ENCODE peak calls at places on chromosomes 6 and 20, in six cellular contexts. One of them, this sample, is unnamed.

GRCh38 chr6:14703586-14703985 is 542.3 kb upstream of the JARID2 start:
- DNase-seq in transverse colon: no peak
- DNase-seq in prostate gland: no peak
- DNase-seq in endothelial cell of umbilical vein: no peak
- DNase-seq in HL-60: no peak
- DNase-seq in stomach: no peak
- DNase-seq in this sample: no peak

GRCh38 chr6:166330612-166331011 is 11.7 kb downstream of the SFT2D1 start:
- DNase-seq in transverse colon: peak
- DNase-seq in prostate gland: no peak
- DNase-seq in endothelial cell of umbilical vein: no peak
- DNase-seq in HL-60: no peak
- DNase-seq in stomach: peak
- DNase-seq in this sample: no peak

GRCh38 chr6:21079468-21080048 is 514.0 kb upstream of the SOX4 start:
- DNase-seq in transverse colon: no peak
- DNase-seq in prostate gland: no peak
- DNase-seq in endothelial cell of umbilical vein: no peak
- DNase-seq in HL-60: no peak
- DNase-seq in stomach: no peak
- DNase-seq in this sample: peak

GRCh38 chr6:117550078-117550600 is 52.2 kb downstream of the GOPC start:
- DNase-seq in transverse colon: no peak
- DNase-seq in prostate gland: no peak
- DNase-seq in endothelial cell of umbilical vein: no peak
- DNase-seq in HL-60: no peak
- DNase-seq in stomach: no peak
- DNase-seq in this sample: no peak

GRCh38 chr20:22842793-22843192 is 192.3 kb upstream of the SSTR4 start:
- DNase-seq in transverse colon: no peak
- DNase-seq in prostate gland: no peak
- DNase-seq in endothelial cell of umbilical vein: no peak
- DNase-seq in HL-60: no peak
- DNase-seq in stomach: no peak
- DNase-seq in this sample: no peak

GRCh38 chr6:131381694-131382093 is 191.3 kb upstream of the ARG1 start:
- DNase-seq in transverse colon: no peak
- DNase-seq in prostate gland: no peak
- DNase-seq in endothelial cell of umbilical vein: no peak
- DNase-seq in HL-60: no peak
- DNase-seq in stomach: no peak
- DNase-seq in this sample: no peak

GRCh38 chr20:12028771-12029170 is 111.1 kb downstream of the BTBD3 start:
- DNase-seq in transverse colon: no peak
- DNase-seq in prostate gland: no peak
- DNase-seq in endothelial cell of umbilical vein: no peak
- DNase-seq in HL-60: no peak
- DNase-seq in stomach: no peak
- DNase-seq in this sample: no peak

GRCh38 chr6:2434116-2434515 is 188.7 kb upstream of the GMDS start:
- DNase-seq in transverse colon: no peak
- DNase-seq in prostate gland: no peak
- DNase-seq in endothelial cell of umbilical vein: no peak
- DNase-seq in HL-60: no peak
- DNase-seq in stomach: no peak
- DNase-seq in this sample: no peak

GRCh38 chr20:46117704-46118467 is at the start of gene CD40:
- DNase-seq in transverse colon: peak
- DNase-seq in prostate gland: peak
- DNase-seq in endothelial cell of umbilical vein: peak
- DNase-seq in HL-60: peak
- DNase-seq in stomach: peak
- DNase-seq in this sample: peak

GRCh38 chr6:138036111-138036510 is 71.1 kb downstream of the PERP start:
- DNase-seq in transverse colon: peak
- DNase-seq in prostate gland: no peak
- DNase-seq in endothelial cell of umbilical vein: no peak
- DNase-seq in HL-60: no peak
- DNase-seq in stomach: peak
- DNase-seq in this sample: no peak

DNA sequence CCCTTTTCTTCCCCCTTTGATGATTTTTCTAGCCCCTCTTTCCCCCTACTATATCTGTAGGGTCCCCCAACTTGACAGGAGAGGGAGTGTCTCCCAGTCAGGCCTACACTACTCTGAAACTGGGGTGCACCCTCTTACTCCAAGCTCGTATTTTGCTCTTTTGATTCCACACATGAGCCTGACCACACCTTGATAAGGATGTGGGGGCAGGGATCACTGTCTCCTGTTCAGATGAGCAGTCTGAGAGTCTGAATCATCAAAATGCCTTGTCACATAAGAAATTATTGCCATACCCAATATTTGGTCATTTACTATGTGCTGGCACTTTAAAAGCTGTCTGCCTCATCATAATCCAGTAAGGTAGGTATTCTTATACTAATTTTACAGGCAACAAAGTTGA is 15.9 kb downstream of the PNPLA1 start:
- DNase-seq in transverse colon: no peak
- DNase-seq in prostate gland: no peak
- DNase-seq in endothelial cell of umbilical vein: no peak
- DNase-seq in HL-60: no peak
- DNase-seq in stomach: no peak
- DNase-seq in this sample: no peak
- TF ChIP-seq POLR2AphosphoS5 in transverse colon: no peak
- TF ChIP-seq POLR2AphosphoS5 in prostate gland: no peak
- TF ChIP-seq POLR2AphosphoS5 in endothelial cell of umbilical vein: no peak
- TF ChIP-seq POLR2AphosphoS5 in HL-60: no peak
- TF ChIP-seq POLR2AphosphoS5 in stomach: no peak
- TF ChIP-seq POLR2AphosphoS5 in this sample: no peak

GRCh38 chr20:5590899-5591298 is 159.3 kb upstream of the SHLD1 start:
- DNase-seq in transverse colon: no peak
- DNase-seq in prostate gland: no peak
- DNase-seq in endothelial cell of umbilical vein: no peak
- DNase-seq in HL-60: no peak
- DNase-seq in stomach: no peak
- DNase-seq in this sample: no peak
- H3K4me3 ChIP-seq in transverse colon: no peak
- H3K4me3 ChIP-seq in prostate gland: no peak
- H3K4me3 ChIP-seq in endothelial cell of umbilical vein: no peak
- H3K4me3 ChIP-seq in HL-60: no peak
- H3K4me3 ChIP-seq in stomach: no peak
- H3K4me3 ChIP-seq in this sample: no peak

DNA sequence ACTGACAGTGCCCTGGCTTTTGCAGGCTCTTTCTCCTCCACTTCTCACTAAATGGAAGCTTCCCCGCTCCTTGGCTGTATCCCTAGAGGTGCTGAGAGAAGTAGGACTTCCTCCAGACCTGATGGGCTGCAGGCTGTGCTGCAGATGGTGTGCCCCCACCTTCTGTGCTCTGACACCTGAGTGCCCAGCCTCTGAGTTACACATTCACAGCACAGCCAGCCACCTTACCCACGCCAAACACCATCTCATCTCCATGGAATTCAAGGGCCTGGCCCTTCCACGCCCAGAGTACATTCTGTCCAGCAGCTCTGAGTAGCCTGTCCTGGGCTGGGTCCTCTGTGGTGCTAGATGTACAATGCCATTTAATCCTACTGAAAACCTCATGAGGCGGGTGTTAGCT is 5.3 kb downstream of the SFTA2 start:
- DNase-seq in transverse colon: peak
- DNase-seq in prostate gland: no peak
- DNase-seq in endothelial cell of umbilical vein: no peak
- DNase-seq in HL-60: no peak
- DNase-seq in stomach: peak
- DNase-seq in this sample: no peak
- TF ChIP-seq POLR2AphosphoS5 in transverse colon: no peak
- TF ChIP-seq POLR2AphosphoS5 in prostate gland: no peak
- TF ChIP-seq POLR2AphosphoS5 in endothelial cell of umbilical vein: no peak
- TF ChIP-seq POLR2AphosphoS5 in HL-60: no peak
- TF ChIP-seq POLR2AphosphoS5 in stomach: no peak
- TF ChIP-seq POLR2AphosphoS5 in this sample: no peak

GRCh38 chr6:149820506-149820905 is 43.7 kb downstream of the LRP11 start:
- DNase-seq in transverse colon: no peak
- DNase-seq in prostate gland: no peak
- DNase-seq in endothelial cell of umbilical vein: no peak
- DNase-seq in HL-60: no peak
- DNase-seq in stomach: no peak
- DNase-seq in this sample: no peak
- H3K4me3 ChIP-seq in transverse colon: no peak
- H3K4me3 ChIP-seq in prostate gland: no peak
- H3K4me3 ChIP-seq in endothelial cell of umbilical vein: no peak
- H3K4me3 ChIP-seq in HL-60: no peak
- H3K4me3 ChIP-seq in stomach: no peak
- H3K4me3 ChIP-seq in this sample: no peak

DNA sequence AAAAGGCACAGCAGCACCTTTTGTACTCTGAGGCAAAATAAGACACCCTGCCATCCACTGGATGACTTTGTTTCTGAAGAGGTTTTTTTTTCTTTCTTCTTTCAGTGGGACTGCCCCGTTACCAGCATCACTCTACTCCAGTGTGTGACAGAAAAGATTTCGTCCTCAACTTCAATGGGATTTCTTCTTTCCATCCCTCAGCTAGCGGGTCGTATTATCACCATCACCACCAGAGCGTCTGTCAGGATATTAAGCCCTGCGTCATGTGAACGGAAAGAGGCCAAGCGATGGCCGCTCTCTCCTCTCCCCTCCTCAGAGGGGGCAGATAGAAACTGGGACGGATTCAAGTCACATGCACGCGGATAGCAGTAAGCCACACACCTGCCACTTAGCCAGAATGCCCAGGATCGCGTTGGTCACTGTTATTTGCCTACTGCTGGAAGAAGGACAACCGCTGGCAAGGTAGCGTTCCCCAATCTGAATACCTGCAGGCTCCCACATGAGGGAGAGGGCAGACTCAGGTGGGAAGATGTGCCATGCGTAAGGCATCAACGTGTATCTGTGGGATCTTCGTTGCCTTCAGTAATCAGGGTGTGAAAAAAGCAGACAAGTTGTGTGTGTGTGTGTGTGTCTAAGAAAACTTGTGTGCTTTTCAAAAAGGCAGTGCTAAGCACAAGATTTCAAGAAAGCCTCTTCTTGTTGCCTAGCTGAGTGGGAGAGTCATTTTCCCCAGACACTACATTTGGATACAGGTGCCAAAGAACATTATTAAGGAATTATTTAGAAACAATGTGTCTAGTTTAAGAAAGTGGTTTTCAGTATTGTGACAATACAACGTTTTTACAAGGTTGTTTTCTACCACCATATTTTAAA is 5.5 kb downstream of the FOXF2 start:
- DNase-seq in transverse colon: no peak
- DNase-seq in prostate gland: no peak
- DNase-seq in endothelial cell of umbilical vein: no peak
- DNase-seq in HL-60: no peak
- DNase-seq in stomach: no peak
- DNase-seq in this sample: no peak
- TF ChIP-seq POLR2AphosphoS5 in transverse colon: no peak
- TF ChIP-seq POLR2AphosphoS5 in prostate gland: no peak
- TF ChIP-seq POLR2AphosphoS5 in endothelial cell of umbilical vein: no peak
- TF ChIP-seq POLR2AphosphoS5 in HL-60: no peak
- TF ChIP-seq POLR2AphosphoS5 in stomach: peak
- TF ChIP-seq POLR2AphosphoS5 in this sample: no peak

GRCh38 chr20:5364997-5365597 is 48.3 kb upstream of the PROKR2 start:
- DNase-seq in transverse colon: no peak
- DNase-seq in prostate gland: no peak
- DNase-seq in endothelial cell of umbilical vein: no peak
- DNase-seq in HL-60: no peak
- DNase-seq in stomach: no peak
- DNase-seq in this sample: no peak

GRCh38 chr20:5362771-5363170 is 46.0 kb upstream of the PROKR2 start:
- DNase-seq in transverse colon: no peak
- DNase-seq in prostate gland: no peak
- DNase-seq in endothelial cell of umbilical vein: no peak
- DNase-seq in HL-60: no peak
- DNase-seq in stomach: no peak
- DNase-seq in this sample: no peak

GRCh38 chr20:5361176-5361575 is 44.4 kb upstream of the PROKR2 start:
- DNase-seq in transverse colon: no peak
- DNase-seq in prostate gland: no peak
- DNase-seq in endothelial cell of umbilical vein: no peak
- DNase-seq in HL-60: no peak
- DNase-seq in stomach: no peak
- DNase-seq in this sample: no peak

GRCh38 chr20:5369622-5370021 is 52.9 kb upstream of the PROKR2 start:
- DNase-seq in transverse colon: no peak
- DNase-seq in prostate gland: no peak
- DNase-seq in endothelial cell of umbilical vein: no peak
- DNase-seq in HL-60: no peak
- DNase-seq in stomach: no peak
- DNase-seq in this sample: no peak

DNA sequence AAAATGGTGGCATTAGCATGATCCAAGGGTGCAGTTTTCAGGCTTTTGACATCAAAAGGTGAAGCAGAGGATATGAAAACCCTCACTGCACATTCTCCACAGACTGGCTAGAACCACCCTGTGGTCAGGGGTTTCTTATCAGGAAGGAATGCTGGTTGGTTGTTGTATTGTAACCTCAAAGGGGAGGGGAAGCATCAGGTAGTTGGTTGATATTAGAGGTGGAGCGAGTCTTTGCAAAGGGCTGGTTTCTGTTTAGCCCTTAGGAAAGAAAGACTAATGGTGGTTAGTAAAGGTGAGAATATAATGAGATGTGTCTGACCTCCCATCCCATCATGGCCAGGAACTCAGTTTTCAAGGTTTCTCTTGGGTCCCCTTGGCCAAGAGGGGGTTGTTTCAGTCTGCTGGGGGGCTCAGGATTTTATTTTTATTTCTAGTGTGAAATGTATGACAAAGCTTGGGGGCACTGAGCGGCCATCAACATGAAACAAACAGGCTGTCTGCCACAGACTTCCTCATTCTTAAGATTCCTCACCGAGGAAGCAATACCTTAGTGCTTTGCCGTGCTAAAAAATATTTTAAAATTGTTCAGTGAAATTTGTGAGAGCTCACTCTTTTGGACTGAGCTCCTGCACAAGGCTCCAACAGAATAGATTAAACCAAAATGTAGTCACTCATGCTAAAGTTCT is 47.5 kb upstream of the PROKR2 start:
- DNase-seq in transverse colon: no peak
- DNase-seq in prostate gland: no peak
- DNase-seq in endothelial cell of umbilical vein: no peak
- DNase-seq in HL-60: no peak
- DNase-seq in stomach: no peak
- DNase-seq in this sample: no peak
- H3K4me3 ChIP-seq in transverse colon: no peak
- H3K4me3 ChIP-seq in prostate gland: no peak
- H3K4me3 ChIP-seq in endothelial cell of umbilical vein: no peak
- H3K4me3 ChIP-seq in HL-60: no peak
- H3K4me3 ChIP-seq in stomach: no peak
- H3K4me3 ChIP-seq in this sample: no peak

DNA sequence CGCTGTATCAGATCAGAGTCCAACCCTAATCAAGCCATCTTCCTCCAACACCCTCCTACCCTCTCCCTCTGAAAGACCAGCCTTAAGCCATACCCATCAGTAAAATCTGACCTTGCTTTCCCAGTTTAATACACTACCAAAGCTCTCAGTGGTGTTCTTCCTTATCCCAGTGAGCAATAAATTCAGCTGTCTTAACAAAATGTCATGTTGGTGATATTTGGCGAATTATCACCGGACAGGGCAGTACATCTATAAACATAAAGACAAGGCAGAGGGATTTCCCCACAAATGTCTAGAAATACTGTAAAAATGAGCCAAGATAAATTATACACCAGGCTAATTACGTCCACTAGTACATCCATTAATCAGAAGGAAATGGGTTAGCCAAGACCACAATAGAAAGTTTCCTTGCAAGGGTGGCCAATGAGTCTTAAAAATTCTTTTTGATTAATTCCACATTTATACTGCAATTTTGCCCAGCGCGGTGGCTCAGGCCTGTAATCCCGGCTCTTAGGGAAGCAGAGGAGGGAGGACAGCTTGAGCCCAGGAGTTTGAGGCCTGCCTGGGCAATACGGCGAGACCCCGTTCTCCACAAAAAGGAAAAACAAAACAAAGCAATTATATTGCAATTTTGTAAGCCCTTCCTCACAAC is 905 bp downstream of the RARS2 start:
- DNase-seq in transverse colon: no peak
- DNase-seq in prostate gland: no peak
- DNase-seq in endothelial cell of umbilical vein: no peak
- DNase-seq in HL-60: no peak
- DNase-seq in stomach: no peak
- DNase-seq in this sample: no peak
- TF ChIP-seq POLR2AphosphoS5 in transverse colon: no peak
- TF ChIP-seq POLR2AphosphoS5 in prostate gland: no peak
- TF ChIP-seq POLR2AphosphoS5 in endothelial cell of umbilical vein: no peak
- TF ChIP-seq POLR2AphosphoS5 in HL-60: no peak
- TF ChIP-seq POLR2AphosphoS5 in stomach: no peak
- TF ChIP-seq POLR2AphosphoS5 in this sample: no peak

This sample was measured in SK-N-MC.